ENCODE peak calls at places on chromosomes 16 and 17, in eight cellular contexts. E, A, D, V, M, Q, I and Y are unnamed samples.

GRCh38 chr17:17900615-17901520 is 64.1 kb upstream of the SREBF1 start:
- DNase-seq in V (peak), D (no peak), I (peak), Q (no peak), M (peak), E (peak), A (peak), Y (peak)

GRCh38 chr16:74438492-74438979 is 17.3 kb upstream of the CLEC18B start:
- DNase-seq in E (no peak), D (peak), V (no peak), I (no peak), A (no peak), Q (no peak), M (no peak), Y (no peak)

GRCh38 chr16:85836706-85837582 is 37.4 kb downstream of the COX4I1 start:
- DNase-seq in A (no peak), I (no peak), Q (no peak), D (no peak), E (no peak), V (no peak), M (no peak), Y (no peak)

GRCh38 chr16:66569131-66569530 is 2.9 kb downstream of the CMTM1 start:
- DNase-seq in I (peak), V (peak), A (no peak), E (no peak), M (no peak), D (no peak), Q (no peak), Y (no peak)

GRCh38 chr16:12728471-12728870 is 75.2 kb downstream of the CPPED1 start:
- DNase-seq in E (no peak), M (peak), D (no peak), Q (no peak), V (no peak), I (no peak), A (no peak), Y (no peak)

GRCh38 chr16:67718668-67719047 is 458 bp downstream of the GFOD2 start:
- DNase-seq in I (no peak), D (no peak), V (no peak), A (no peak), M (peak), Q (no peak), E (no peak), Y (peak)

GRCh38 chr17:35891273-35891672 is 11.1 kb upstream of the CCL5 start:
- DNase-seq in M (no peak), V (no peak), E (no peak), I (no peak), A (no peak), D (no peak), Q (no peak), Y (no peak)

GRCh38 chr16:81189100-81189664 is 49.3 kb upstream of the BCO1 start:
- DNase-seq in M (no peak), Q (peak), A (peak), I (peak), E (no peak), V (peak), D (no peak), Y (peak)

GRCh38 chr16:1048442-1049112 is 24.0 kb upstream of the SSTR5 start:
- DNase-seq in D (no peak), I (peak), M (peak), Q (peak), E (no peak), V (peak), A (no peak), Y (peak)

DNA sequence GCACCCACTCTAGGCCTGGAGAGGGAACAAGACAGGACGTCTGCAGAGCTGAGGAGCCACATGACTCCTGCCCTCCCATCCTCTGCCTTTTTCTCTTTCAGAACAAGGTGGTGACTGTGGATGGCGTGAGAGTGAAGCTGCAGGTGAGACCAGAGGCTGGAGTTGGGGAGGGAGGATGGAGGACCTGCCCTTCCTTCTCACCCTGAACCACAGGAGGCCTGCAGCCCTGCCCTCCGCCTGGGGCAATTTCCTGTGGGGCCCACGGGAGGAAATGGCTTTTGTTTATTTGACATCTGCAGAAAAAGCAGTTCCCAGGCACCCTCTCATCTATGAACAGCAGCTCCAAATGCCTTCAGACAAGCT is 5.1 kb downstream of the RAB37 start:
- DNase-seq in Q (no peak), V (no peak), A (no peak), D (peak), E (no peak), I (peak), M (no peak), Y (no peak)
- H3K4me3 ChIP-seq in Q (no peak), V (no peak), A (no peak), D (peak), E (no peak), I (no peak), M (no peak), Y (no peak)

GRCh38 chr17:50535407-50535806 is 2.9 kb downstream of the EPN3 start:
- DNase-seq in A (no peak), M (no peak), D (no peak), V (no peak), E (no peak), I (no peak), Q (no peak), Y (no peak)

GRCh38 chr17:50533185-50533584 is 650 bp downstream of the EPN3 start:
- DNase-seq in E (no peak), A (no peak), D (no peak), I (no peak), Q (no peak), M (peak), V (no peak), Y (peak)

GRCh38 chr17:50534979-50535326 is 2.4 kb downstream of the EPN3 start:
- DNase-seq in E (no peak), M (no peak), V (no peak), A (no peak), D (no peak), Q (no peak), I (no peak), Y (no peak)

GRCh38 chr17:50533720-50534148 is 1.2 kb downstream of the EPN3 start:
- DNase-seq in I (peak), V (peak), M (no peak), E (no peak), D (no peak), Q (peak), A (peak), Y (peak)

GRCh38 chr17:50534222-50534978 is 1.9 kb downstream of the EPN3 start:
- DNase-seq in Q (no peak), E (no peak), D (no peak), A (no peak), V (peak), M (peak), I (no peak), Y (peak)
- H3K4me3 ChIP-seq in Q (no peak), E (no peak), D (no peak), A (no peak), V (no peak), M (no peak), I (no peak), Y (peak)

DNA sequence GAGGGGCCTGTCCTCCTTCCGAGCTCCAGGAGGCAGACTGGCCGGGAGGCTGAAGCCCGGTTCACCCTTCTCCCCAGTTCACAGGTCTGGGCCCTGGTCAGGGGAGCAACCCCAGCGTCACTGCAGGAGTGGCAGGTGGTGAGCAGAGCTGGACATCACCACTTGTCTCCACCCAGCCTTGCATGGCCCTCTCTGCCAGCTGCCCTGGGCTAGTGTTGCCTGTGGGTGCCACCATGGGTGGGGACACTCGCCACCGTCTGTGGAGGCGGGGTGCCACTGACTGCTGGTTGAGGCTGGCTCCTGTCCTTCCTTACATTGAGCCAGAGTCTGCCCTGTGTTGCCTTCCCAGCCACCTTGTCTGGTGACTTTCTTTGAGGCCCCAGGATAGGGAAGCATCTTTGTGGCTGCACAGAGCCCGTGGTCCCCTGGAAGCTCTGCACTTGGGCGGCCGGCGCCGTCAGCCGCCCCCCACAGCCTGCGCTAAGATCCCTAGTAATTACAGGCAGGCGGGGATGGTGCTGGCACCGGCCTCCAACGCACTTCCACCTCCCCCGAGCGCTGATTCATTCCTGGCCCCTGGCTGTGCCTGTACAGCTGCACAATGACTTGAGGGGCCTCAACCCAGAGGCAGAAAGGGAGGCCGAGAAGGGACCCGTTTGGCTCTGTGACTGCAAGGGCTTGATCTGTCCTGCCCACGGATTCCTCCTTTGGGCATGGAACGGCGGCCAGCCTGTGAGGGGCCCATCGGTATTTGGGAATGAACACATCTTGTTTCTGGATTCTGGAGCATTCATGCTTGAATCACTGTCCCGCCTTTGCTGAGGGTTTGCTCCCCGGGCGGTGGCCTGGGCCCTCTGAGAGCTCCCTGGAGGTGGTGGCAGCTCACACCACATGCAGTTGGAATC is 5.2 kb downstream of the BAIAP2 start:
- DNase-seq in D (no peak), E (no peak), M (no peak), Q (no peak), A (peak), V (peak), I (peak), Y (no peak)
- H3K4me3 ChIP-seq in D (no peak), E (peak), M (no peak), Q (no peak), A (no peak), V (no peak), I (no peak), Y (no peak)

GRCh38 chr17:38559025-38559879 is 46.5 kb downstream of the SRCIN1 start:
- DNase-seq in D (peak), A (peak), E (no peak), M (peak), Q (peak), V (peak), I (peak), Y (peak)
- H3K4me3 ChIP-seq in D (peak), A (peak), E (peak), M (peak), Q (peak), V (no peak), I (no peak), Y (peak)

GRCh38 chr16:88967800-88968588 is 9.0 kb downstream of the CBFA2T3 start:
- DNase-seq in M (no peak), D (no peak), V (no peak), Q (no peak), I (no peak), A (no peak), E (no peak), Y (no peak)

GRCh38 chr16:88965411-88965810 is 11.6 kb downstream of the CBFA2T3 start:
- DNase-seq in A (no peak), I (no peak), Q (no peak), M (no peak), D (no peak), V (no peak), E (no peak), Y (no peak)

GRCh38 chr16:88965826-88966480 is 11.1 kb downstream of the CBFA2T3 start:
- DNase-seq in V (no peak), A (no peak), E (no peak), M (no peak), Q (no peak), D (no peak), I (no peak), Y (no peak)

GRCh38 chr16:88968589-88969280 is 8.3 kb downstream of the CBFA2T3 start:
- DNase-seq in M (no peak), A (no peak), E (no peak), Q (no peak), V (no peak), I (no peak), D (no peak), Y (no peak)

DNA sequence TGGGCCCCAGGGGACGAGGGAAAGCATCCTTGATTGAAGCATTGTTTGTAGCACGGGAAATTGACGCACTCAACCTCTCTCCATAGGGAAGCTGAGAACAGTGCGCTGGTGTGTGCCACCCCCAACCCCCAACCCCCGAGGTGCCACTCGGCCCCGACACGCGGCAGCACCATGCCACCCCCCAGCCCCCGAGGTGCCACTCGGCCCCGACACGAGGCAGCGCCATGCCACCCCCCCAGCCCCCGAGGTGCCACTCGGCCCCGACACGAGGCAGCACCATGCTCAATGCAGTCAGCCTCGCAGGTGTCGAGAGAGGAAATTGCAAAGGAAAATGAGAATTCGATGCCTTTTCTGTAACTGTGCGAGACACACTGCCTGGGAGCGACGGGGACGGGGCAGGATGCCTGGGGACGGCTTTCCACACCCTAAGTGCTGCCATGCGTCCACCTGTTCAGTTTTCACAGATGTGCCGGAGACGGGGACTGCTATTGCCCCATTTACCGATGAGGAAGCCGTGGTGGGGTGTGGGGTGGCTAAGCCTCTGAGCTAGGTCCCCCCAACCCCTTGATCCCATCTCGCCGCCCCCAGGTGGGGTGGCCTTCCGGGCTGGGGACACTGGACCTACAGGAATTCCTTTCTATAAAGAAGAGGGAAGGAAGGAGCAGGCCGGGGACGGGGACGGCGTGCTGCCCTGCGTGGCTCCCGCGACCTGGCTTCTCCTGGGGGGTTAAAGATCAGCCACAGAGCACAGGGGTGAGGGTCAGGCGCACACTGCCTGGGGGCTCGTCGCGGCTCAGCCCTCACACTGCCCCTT is 9.8 kb downstream of the CBFA2T3 start:
- DNase-seq in I (no peak), D (no peak), Q (no peak), A (no peak), M (no peak), E (no peak), V (no peak), Y (no peak)
- H3K4me3 ChIP-seq in I (no peak), D (no peak), Q (no peak), A (no peak), M (no peak), E (no peak), V (no peak), Y (no peak)